ENCODE peak calls at places on chromosomes 11 and 22, in eight cellular contexts. Z is lower lobe of right lung; P is mucosa of descending colon; B is psoas muscle; Q is endothelial cell; G is adrenal gland; A is sigmoid colon; K is activated CD8-positive, alpha-beta T cell treated with anti-CD3 and anti-CD28 coated beads for 36 hours. U is an unnamed sample.

GRCh38 chr11:73193251-73194033 is 24.6 kb upstream of the P2RY2 start:
- DNase-seq in Z (no peak), P (no peak), B (peak; percentile 39), Q (no peak), G (no peak), A (peak; percentile 52), K (no peak), U (peak; percentile 49)

GRCh38 chr11:41622707-41623359 is 163.4 kb upstream of the LRRC4C start:
- DNase-seq in Z (no peak), P (no peak), B (no peak), Q (no peak), G (no peak), A (no peak), K (no peak), U (no peak)

GRCh38 chr11:70067591-70068341 is 10.4 kb upstream of the ANO1 start:
- DNase-seq in Z (no peak), P (no peak), B (no peak), Q (peak; percentile 2), G (no peak), A (peak; percentile 53), K (no peak), U (peak; percentile 17)

GRCh38 chr22:50221410-50222300 is 20.8 kb downstream of the SELENOO start:
- DNase-seq in Z (peak; percentile 45), P (no peak), B (no peak), Q (no peak), G (no peak), A (peak; percentile 63), K (peak; percentile 25), U (no peak)

GRCh38 chr22:28917747-28918543 is 34.6 kb downstream of the ZNRF3 start:
- DNase-seq in Z (no peak), P (peak; percentile 70), B (no peak), Q (peak; percentile 29), G (peak; percentile 28), A (peak; percentile 67), K (no peak), U (no peak)

GRCh38 chr11:25943031-25943430 is 388.9 kb upstream of the ANO3 start:
- DNase-seq in Z (no peak), P (no peak), B (no peak), Q (no peak), G (no peak), A (no peak), K (no peak), U (no peak)

GRCh38 chr11:70671611-70672010 is 273.3 kb downstream of the CTTN start:
- DNase-seq in Z (peak; percentile 24), P (no peak), B (no peak), Q (no peak), G (no peak), A (no peak), K (no peak), U (no peak)

GRCh38 chr11:11998091-11998781 is 10.2 kb downstream of the DKK3 start:
- DNase-seq in Z (no peak), P (no peak), B (no peak), Q (no peak), G (peak; percentile 54), A (no peak), K (no peak), U (no peak)

GRCh38 chr22:30925667-30926066 is 42.9 kb downstream of the MORC2 start:
- DNase-seq in Z (no peak), P (no peak), B (no peak), Q (no peak), G (no peak), A (peak; percentile 49), K (no peak), U (no peak)

GRCh38 chr11:70142171-70142875 is 60.8 kb upstream of the FADD start:
- DNase-seq in Z (no peak), P (no peak), B (no peak), Q (no peak), G (no peak), A (no peak), K (no peak), U (no peak)

GRCh38 chr22:48553119-48553518 is 1274.6 kb downstream of the BRD1 start:
- DNase-seq in Z (no peak), P (no peak), B (no peak), Q (no peak), G (no peak), A (no peak), K (no peak), U (no peak)

GRCh38 chr11:134731562-134731961 is 319.5 kb upstream of the B3GAT1 start:
- DNase-seq in Z (no peak), P (no peak), B (no peak), Q (no peak), G (no peak), A (no peak), K (no peak), U (no peak)

GRCh38 chr11:108970221-108970991 is 305.5 kb downstream of the DDX10 start:
- DNase-seq in Z (no peak), P (no peak), B (no peak), Q (no peak), G (no peak), A (no peak), K (no peak), U (no peak)

GRCh38 chr11:35260342-35260985 is 121.5 kb downstream of the CD44 start:
- DNase-seq in Z (no peak), P (no peak), B (no peak), Q (no peak), G (no peak), A (no peak), K (no peak), U (no peak)

GRCh38 chr11:75557649-75558494 is 4.2 kb upstream of the SERPINH1 start:
- DNase-seq in Z (peak; percentile 69), P (peak; percentile 33), B (no peak), Q (no peak), G (peak; percentile 87), A (peak; percentile 89), K (no peak), U (no peak)

GRCh38 chr22:30159561-30160353 is 79.5 kb downstream of the HORMAD2 start:
- DNase-seq in Z (no peak), P (peak; percentile 20), B (no peak), Q (no peak), G (peak; percentile 40), A (no peak), K (peak; percentile 27), U (no peak)

GRCh38 chr22:43053176-43053575 is 36.0 kb downstream of the TTLL1 start:
- DNase-seq in Z (no peak), P (no peak), B (no peak), Q (no peak), G (no peak), A (no peak), K (no peak), U (no peak)
- TF ChIP-seq CTCF in Z (peak; percentile 7), P (no peak), B (no peak), Q (peak; percentile 56), G (no peak), A (no peak), K (peak; percentile 55), U (no peak)

DNA sequence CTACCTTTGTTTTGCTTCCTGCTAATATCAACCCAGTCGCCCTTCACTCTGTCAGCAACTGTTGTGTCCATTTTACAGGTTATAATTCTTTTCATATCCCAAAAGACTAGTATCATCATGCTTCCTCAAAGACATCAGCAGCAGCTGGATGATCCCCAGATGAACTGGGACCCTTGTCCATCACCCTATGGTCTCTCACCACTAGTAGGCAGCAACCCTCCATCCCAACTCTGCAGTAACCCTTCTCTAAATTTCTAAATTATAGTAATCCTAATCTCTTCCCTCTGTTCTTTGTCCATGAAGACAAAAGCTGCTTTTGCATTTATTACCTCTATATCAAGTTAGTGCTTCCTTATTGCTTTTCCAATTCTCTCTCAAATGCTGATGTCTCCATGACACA is 1025.8 kb downstream of the FAM181B start:
- DNase-seq in Z (no peak), P (no peak), B (no peak), Q (no peak), G (no peak), A (no peak), K (no peak), U (no peak)
- TF ChIP-seq CTCF in Z (no peak), P (no peak), B (no peak), Q (peak; percentile 35), G (no peak), A (no peak), K (no peak), U (no peak)

GRCh38 chr11:93761910-93762309 is 20.4 kb downstream of the C11orf54 start:
- DNase-seq in Z (no peak), P (no peak), B (no peak), Q (no peak), G (no peak), A (no peak), K (no peak), U (no peak)

GRCh38 chr11:93770160-93770559 is 13.9 kb upstream of the MED17 start:
- DNase-seq in Z (no peak), P (no peak), B (no peak), Q (no peak), G (no peak), A (no peak), K (no peak), U (no peak)

GRCh38 chr11:93767018-93767417 is 17.1 kb upstream of the MED17 start:
- DNase-seq in Z (no peak), P (no peak), B (no peak), Q (no peak), G (no peak), A (no peak), K (no peak), U (no peak)

GRCh38 chr11:93766504-93766903 is 17.6 kb upstream of the MED17 start:
- DNase-seq in Z (no peak), P (no peak), B (no peak), Q (no peak), G (no peak), A (no peak), K (no peak), U (no peak)

DNA sequence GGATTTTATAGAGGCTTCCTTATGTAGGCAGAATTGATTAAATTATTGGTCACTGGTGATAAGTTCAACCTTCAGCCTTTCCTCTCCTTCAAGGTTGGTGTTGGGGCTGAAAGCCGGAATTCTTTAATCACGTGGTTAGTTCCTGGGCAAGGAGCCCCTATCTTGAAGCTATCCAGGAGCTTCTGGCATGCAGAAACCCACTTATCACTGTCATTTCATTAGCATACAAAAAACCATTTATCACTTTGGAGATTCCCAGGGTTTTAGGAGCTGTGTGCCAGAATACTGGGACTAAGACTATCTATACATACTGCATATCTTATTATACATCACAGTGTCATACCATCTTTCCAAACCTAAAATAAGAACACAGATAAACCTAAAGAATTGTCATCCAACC is 18.5 kb upstream of the MED17 start:
- DNase-seq in Z (no peak), P (no peak), B (no peak), Q (no peak), G (no peak), A (no peak), K (no peak), U (no peak)
- TF ChIP-seq CTCF in Z (no peak), P (no peak), B (no peak), Q (no peak), G (no peak), A (no peak), K (no peak), U (no peak)

DNA sequence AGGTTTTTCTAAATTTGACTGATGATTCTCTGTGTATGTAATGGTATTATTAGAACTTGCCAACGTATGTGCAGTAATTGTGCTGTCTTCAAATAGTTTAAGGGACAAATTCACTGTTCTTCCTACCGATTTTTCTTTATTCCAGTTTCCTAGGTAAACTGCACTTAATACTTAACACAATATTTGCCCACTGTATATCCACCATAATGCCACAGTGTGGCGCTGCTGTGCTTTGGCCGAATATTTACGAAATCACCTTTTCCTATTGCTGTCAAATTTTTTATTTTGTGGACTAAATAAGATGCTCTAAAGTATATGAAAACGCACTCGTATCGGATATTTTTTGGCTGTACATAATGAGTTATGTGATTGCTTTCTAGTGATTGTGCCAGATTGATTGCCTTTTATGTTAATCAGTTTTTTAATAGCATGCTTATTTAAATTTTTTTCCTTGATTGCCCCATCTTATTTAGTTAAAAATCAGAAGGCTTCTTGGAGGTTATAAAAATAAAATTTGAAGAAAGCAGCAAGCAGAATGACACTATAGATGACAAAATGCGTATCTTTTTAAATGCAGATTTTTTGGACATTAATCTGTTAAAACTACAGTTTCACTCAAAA is 10.5 kb downstream of the AASDHPPT start:
- DNase-seq in Z (peak; percentile 54), P (peak; percentile 57), B (no peak), Q (peak; percentile 41), G (peak; percentile 72), A (peak; percentile 71), K (peak; percentile 75), U (no peak)
- TF ChIP-seq CTCF in Z (peak; percentile 83), P (peak; percentile 63), B (peak; percentile 75), Q (peak; percentile 92), G (peak; percentile 81), A (peak; percentile 81), K (peak; percentile 95), U (peak; percentile 92)

U was measured in GM10248.